ENCODE peak calls at places on chromosomes 12 and 14, in eight cellular contexts. One of them, this sample, is unnamed.

GRCh38 chr14:22509751-22510300 is 79.2 kb downstream of the DAD1 start:
- DNase-seq in gastrocnemius medialis: no peak
- DNase-seq in GM03348: no peak
- DNase-seq in memory B cell: no peak
- DNase-seq in activated CD4-positive, CD25-positive, alpha-beta regulatory T cell: no peak
- DNase-seq in pancreas: no peak
- DNase-seq in stimulated activated CD4-positive, alpha-beta T cell treated with anti-CD3 and anti-CD28 coated beads, Interleukin-1b, Interleukin-23, amount 100 ng/mL, for 1 hour: no peak
- DNase-seq in HFFc6: no peak
- DNase-seq in this sample: no peak

GRCh38 chr14:100842799-100843198 is 16.9 kb downstream of the MEG3 start:
- DNase-seq in GM03348: peak
- DNase-seq in pancreas: no peak
- DNase-seq in HFFc6: peak
- DNase-seq in gastrocnemius medialis: no peak
- DNase-seq in activated CD4-positive, CD25-positive, alpha-beta regulatory T cell: no peak
- DNase-seq in memory B cell: no peak
- DNase-seq in stimulated activated CD4-positive, alpha-beta T cell treated with anti-CD3 and anti-CD28 coated beads, Interleukin-1b, Interleukin-23, amount 100 ng/mL, for 1 hour: no peak
- DNase-seq in this sample: no peak

GRCh38 chr12:132284618-132285310 is 44.6 kb downstream of the GALNT9 start:
- DNase-seq in memory B cell: no peak
- DNase-seq in activated CD4-positive, CD25-positive, alpha-beta regulatory T cell: no peak
- DNase-seq in HFFc6: no peak
- DNase-seq in gastrocnemius medialis: no peak
- DNase-seq in stimulated activated CD4-positive, alpha-beta T cell treated with anti-CD3 and anti-CD28 coated beads, Interleukin-1b, Interleukin-23, amount 100 ng/mL, for 1 hour: no peak
- DNase-seq in pancreas: peak
- DNase-seq in GM03348: peak
- DNase-seq in this sample: no peak

GRCh38 chr12:111438501-111438900 is 32.8 kb downstream of the SH2B3 start:
- DNase-seq in gastrocnemius medialis: no peak
- DNase-seq in stimulated activated CD4-positive, alpha-beta T cell treated with anti-CD3 and anti-CD28 coated beads, Interleukin-1b, Interleukin-23, amount 100 ng/mL, for 1 hour: no peak
- DNase-seq in activated CD4-positive, CD25-positive, alpha-beta regulatory T cell: no peak
- DNase-seq in pancreas: no peak
- DNase-seq in GM03348: no peak
- DNase-seq in memory B cell: peak
- DNase-seq in HFFc6: peak
- DNase-seq in this sample: no peak

GRCh38 chr14:63896278-63896720 is 43.5 kb downstream of the SYNE2 start:
- DNase-seq in GM03348: peak
- DNase-seq in gastrocnemius medialis: peak
- DNase-seq in memory B cell: no peak
- DNase-seq in pancreas: peak
- DNase-seq in activated CD4-positive, CD25-positive, alpha-beta regulatory T cell: no peak
- DNase-seq in HFFc6: peak
- DNase-seq in stimulated activated CD4-positive, alpha-beta T cell treated with anti-CD3 and anti-CD28 coated beads, Interleukin-1b, Interleukin-23, amount 100 ng/mL, for 1 hour: no peak
- DNase-seq in this sample: peak

GRCh38 chr12:96514328-96514727 is 25.0 kb downstream of the CFAP54 start:
- DNase-seq in memory B cell: peak
- DNase-seq in stimulated activated CD4-positive, alpha-beta T cell treated with anti-CD3 and anti-CD28 coated beads, Interleukin-1b, Interleukin-23, amount 100 ng/mL, for 1 hour: no peak
- DNase-seq in HFFc6: no peak
- DNase-seq in gastrocnemius medialis: no peak
- DNase-seq in pancreas: no peak
- DNase-seq in GM03348: no peak
- DNase-seq in activated CD4-positive, CD25-positive, alpha-beta regulatory T cell: no peak
- DNase-seq in this sample: no peak

GRCh38 chr12:24599737-24600136 is 349.2 kb downstream of the BCAT1 start:
- DNase-seq in gastrocnemius medialis: no peak
- DNase-seq in stimulated activated CD4-positive, alpha-beta T cell treated with anti-CD3 and anti-CD28 coated beads, Interleukin-1b, Interleukin-23, amount 100 ng/mL, for 1 hour: no peak
- DNase-seq in GM03348: no peak
- DNase-seq in memory B cell: no peak
- DNase-seq in activated CD4-positive, CD25-positive, alpha-beta regulatory T cell: no peak
- DNase-seq in HFFc6: no peak
- DNase-seq in pancreas: no peak
- DNase-seq in this sample: no peak

GRCh38 chr12:3726455-3726854 is 26.5 kb downstream of the CRACR2A start:
- DNase-seq in activated CD4-positive, CD25-positive, alpha-beta regulatory T cell: no peak
- DNase-seq in HFFc6: no peak
- DNase-seq in gastrocnemius medialis: no peak
- DNase-seq in memory B cell: no peak
- DNase-seq in pancreas: no peak
- DNase-seq in GM03348: no peak
- DNase-seq in stimulated activated CD4-positive, alpha-beta T cell treated with anti-CD3 and anti-CD28 coated beads, Interleukin-1b, Interleukin-23, amount 100 ng/mL, for 1 hour: no peak
- DNase-seq in this sample: no peak

GRCh38 chr12:6463211-6463610 is 7.3 kb downstream of the VAMP1 start:
- DNase-seq in gastrocnemius medialis: no peak
- DNase-seq in GM03348: no peak
- DNase-seq in pancreas: no peak
- DNase-seq in HFFc6: no peak
- DNase-seq in stimulated activated CD4-positive, alpha-beta T cell treated with anti-CD3 and anti-CD28 coated beads, Interleukin-1b, Interleukin-23, amount 100 ng/mL, for 1 hour: no peak
- DNase-seq in activated CD4-positive, CD25-positive, alpha-beta regulatory T cell: no peak
- DNase-seq in memory B cell: no peak
- DNase-seq in this sample: no peak

GRCh38 chr14:101020971-101021370 is 117.4 kb upstream of the RTL1 start:
- DNase-seq in GM03348: no peak
- DNase-seq in pancreas: no peak
- DNase-seq in memory B cell: no peak
- DNase-seq in stimulated activated CD4-positive, alpha-beta T cell treated with anti-CD3 and anti-CD28 coated beads, Interleukin-1b, Interleukin-23, amount 100 ng/mL, for 1 hour: no peak
- DNase-seq in gastrocnemius medialis: peak
- DNase-seq in activated CD4-positive, CD25-positive, alpha-beta regulatory T cell: no peak
- DNase-seq in HFFc6: no peak
- DNase-seq in this sample: no peak

GRCh38 chr12:107361970-107362369 is 268.6 kb upstream of the CRY1 start:
- DNase-seq in HFFc6: no peak
- DNase-seq in stimulated activated CD4-positive, alpha-beta T cell treated with anti-CD3 and anti-CD28 coated beads, Interleukin-1b, Interleukin-23, amount 100 ng/mL, for 1 hour: no peak
- DNase-seq in activated CD4-positive, CD25-positive, alpha-beta regulatory T cell: no peak
- DNase-seq in GM03348: no peak
- DNase-seq in memory B cell: no peak
- DNase-seq in gastrocnemius medialis: no peak
- DNase-seq in pancreas: no peak
- DNase-seq in this sample: no peak

GRCh38 chr12:66403746-66404145 is 101.5 kb downstream of the HELB start:
- DNase-seq in GM03348: no peak
- DNase-seq in gastrocnemius medialis: no peak
- DNase-seq in HFFc6: no peak
- DNase-seq in pancreas: no peak
- DNase-seq in activated CD4-positive, CD25-positive, alpha-beta regulatory T cell: no peak
- DNase-seq in memory B cell: no peak
- DNase-seq in stimulated activated CD4-positive, alpha-beta T cell treated with anti-CD3 and anti-CD28 coated beads, Interleukin-1b, Interleukin-23, amount 100 ng/mL, for 1 hour: no peak
- DNase-seq in this sample: no peak

GRCh38 chr12:57737467-57738141 is 938 bp downstream of the AGAP2 start:
- DNase-seq in GM03348: peak
- DNase-seq in memory B cell: no peak
- DNase-seq in HFFc6: no peak
- DNase-seq in activated CD4-positive, CD25-positive, alpha-beta regulatory T cell: no peak
- DNase-seq in stimulated activated CD4-positive, alpha-beta T cell treated with anti-CD3 and anti-CD28 coated beads, Interleukin-1b, Interleukin-23, amount 100 ng/mL, for 1 hour: no peak
- DNase-seq in pancreas: no peak
- DNase-seq in gastrocnemius medialis: no peak
- DNase-seq in this sample: no peak

GRCh38 chr14:57492859-57493258 is 798 bp downstream of the CCDC198 start:
- DNase-seq in activated CD4-positive, CD25-positive, alpha-beta regulatory T cell: no peak
- DNase-seq in GM03348: peak
- DNase-seq in stimulated activated CD4-positive, alpha-beta T cell treated with anti-CD3 and anti-CD28 coated beads, Interleukin-1b, Interleukin-23, amount 100 ng/mL, for 1 hour: no peak
- DNase-seq in HFFc6: peak
- DNase-seq in memory B cell: no peak
- DNase-seq in pancreas: no peak
- DNase-seq in gastrocnemius medialis: no peak
- DNase-seq in this sample: no peak

GRCh38 chr12:132471011-132471857 is 18.7 kb upstream of the FBRSL1 start:
- DNase-seq in HFFc6: no peak
- DNase-seq in gastrocnemius medialis: no peak
- DNase-seq in GM03348: no peak
- DNase-seq in activated CD4-positive, CD25-positive, alpha-beta regulatory T cell: no peak
- DNase-seq in memory B cell: no peak
- DNase-seq in pancreas: peak
- DNase-seq in stimulated activated CD4-positive, alpha-beta T cell treated with anti-CD3 and anti-CD28 coated beads, Interleukin-1b, Interleukin-23, amount 100 ng/mL, for 1 hour: no peak
- DNase-seq in this sample: no peak

GRCh38 chr12:29350080-29350479 is 30.9 kb downstream of the ERGIC2 start:
- DNase-seq in HFFc6: peak
- DNase-seq in gastrocnemius medialis: no peak
- DNase-seq in GM03348: peak
- DNase-seq in pancreas: no peak
- DNase-seq in stimulated activated CD4-positive, alpha-beta T cell treated with anti-CD3 and anti-CD28 coated beads, Interleukin-1b, Interleukin-23, amount 100 ng/mL, for 1 hour: no peak
- DNase-seq in activated CD4-positive, CD25-positive, alpha-beta regulatory T cell: no peak
- DNase-seq in memory B cell: no peak
- DNase-seq in this sample: no peak

GRCh38 chr12:49909328-49909727 is 5.6 kb upstream of the FAIM2 start:
- DNase-seq in GM03348: no peak
- DNase-seq in HFFc6: no peak
- DNase-seq in activated CD4-positive, CD25-positive, alpha-beta regulatory T cell: no peak
- DNase-seq in gastrocnemius medialis: no peak
- DNase-seq in stimulated activated CD4-positive, alpha-beta T cell treated with anti-CD3 and anti-CD28 coated beads, Interleukin-1b, Interleukin-23, amount 100 ng/mL, for 1 hour: no peak
- DNase-seq in memory B cell: no peak
- DNase-seq in pancreas: no peak
- DNase-seq in this sample: no peak

GRCh38 chr14:43003845-43004244 is 1397.2 kb downstream of the LRFN5 start:
- DNase-seq in gastrocnemius medialis: no peak
- DNase-seq in HFFc6: no peak
- DNase-seq in memory B cell: no peak
- DNase-seq in pancreas: no peak
- DNase-seq in stimulated activated CD4-positive, alpha-beta T cell treated with anti-CD3 and anti-CD28 coated beads, Interleukin-1b, Interleukin-23, amount 100 ng/mL, for 1 hour: no peak
- DNase-seq in activated CD4-positive, CD25-positive, alpha-beta regulatory T cell: no peak
- DNase-seq in GM03348: no peak
- DNase-seq in this sample: no peak

GRCh38 chr12:32265920-32266319 is 133.4 kb upstream of the FGD4 start:
- DNase-seq in memory B cell: no peak
- DNase-seq in pancreas: no peak
- DNase-seq in GM03348: no peak
- DNase-seq in gastrocnemius medialis: no peak
- DNase-seq in stimulated activated CD4-positive, alpha-beta T cell treated with anti-CD3 and anti-CD28 coated beads, Interleukin-1b, Interleukin-23, amount 100 ng/mL, for 1 hour: no peak
- DNase-seq in HFFc6: no peak
- DNase-seq in activated CD4-positive, CD25-positive, alpha-beta regulatory T cell: no peak
- DNase-seq in this sample: no peak

GRCh38 chr14:96090441-96091148 is 51.4 kb downstream of the C14orf132 start:
- DNase-seq in GM03348: peak
- DNase-seq in memory B cell: no peak
- DNase-seq in gastrocnemius medialis: peak
- DNase-seq in stimulated activated CD4-positive, alpha-beta T cell treated with anti-CD3 and anti-CD28 coated beads, Interleukin-1b, Interleukin-23, amount 100 ng/mL, for 1 hour: no peak
- DNase-seq in HFFc6: peak
- DNase-seq in activated CD4-positive, CD25-positive, alpha-beta regulatory T cell: no peak
- DNase-seq in pancreas: no peak
- DNase-seq in this sample: peak

GRCh38 chr14:37599527-37600368 is 4.3 kb downstream of the TTC6 start:
- DNase-seq in memory B cell: no peak
- DNase-seq in pancreas: peak
- DNase-seq in GM03348: no peak
- DNase-seq in gastrocnemius medialis: no peak
- DNase-seq in stimulated activated CD4-positive, alpha-beta T cell treated with anti-CD3 and anti-CD28 coated beads, Interleukin-1b, Interleukin-23, amount 100 ng/mL, for 1 hour: no peak
- DNase-seq in HFFc6: no peak
- DNase-seq in activated CD4-positive, CD25-positive, alpha-beta regulatory T cell: no peak
- DNase-seq in this sample: no peak

GRCh38 chr12:13744566-13744965 is 236.8 kb downstream of the GRIN2B start:
- DNase-seq in memory B cell: no peak
- DNase-seq in HFFc6: no peak
- DNase-seq in pancreas: no peak
- DNase-seq in GM03348: no peak
- DNase-seq in stimulated activated CD4-positive, alpha-beta T cell treated with anti-CD3 and anti-CD28 coated beads, Interleukin-1b, Interleukin-23, amount 100 ng/mL, for 1 hour: no peak
- DNase-seq in activated CD4-positive, CD25-positive, alpha-beta regulatory T cell: no peak
- DNase-seq in gastrocnemius medialis: no peak
- DNase-seq in this sample: no peak

GRCh38 chr12:108367436-108367835 is 28.3 kb upstream of the CMKLR1 start:
- DNase-seq in stimulated activated CD4-positive, alpha-beta T cell treated with anti-CD3 and anti-CD28 coated beads, Interleukin-1b, Interleukin-23, amount 100 ng/mL, for 1 hour: no peak
- DNase-seq in gastrocnemius medialis: peak
- DNase-seq in pancreas: no peak
- DNase-seq in memory B cell: no peak
- DNase-seq in GM03348: peak
- DNase-seq in HFFc6: no peak
- DNase-seq in activated CD4-positive, CD25-positive, alpha-beta regulatory T cell: no peak
- DNase-seq in this sample: peak

GRCh38 chr12:124022161-124022560 is 49.1 kb downstream of the ZNF664 start:
- DNase-seq in pancreas: no peak
- DNase-seq in HFFc6: no peak
- DNase-seq in stimulated activated CD4-positive, alpha-beta T cell treated with anti-CD3 and anti-CD28 coated beads, Interleukin-1b, Interleukin-23, amount 100 ng/mL, for 1 hour: no peak
- DNase-seq in memory B cell: no peak
- DNase-seq in activated CD4-positive, CD25-positive, alpha-beta regulatory T cell: no peak
- DNase-seq in gastrocnemius medialis: no peak
- DNase-seq in GM03348: no peak
- DNase-seq in this sample: no peak

GRCh38 chr12:20985399-20985798 is 145.6 kb upstream of the SLCO1B1 start:
- DNase-seq in pancreas: no peak
- DNase-seq in memory B cell: no peak
- DNase-seq in activated CD4-positive, CD25-positive, alpha-beta regulatory T cell: no peak
- DNase-seq in stimulated activated CD4-positive, alpha-beta T cell treated with anti-CD3 and anti-CD28 coated beads, Interleukin-1b, Interleukin-23, amount 100 ng/mL, for 1 hour: no peak
- DNase-seq in GM03348: no peak
- DNase-seq in HFFc6: no peak
- DNase-seq in gastrocnemius medialis: no peak
- DNase-seq in this sample: no peak

GRCh38 chr12:84704851-84705250 is 207.7 kb downstream of the SLC6A15 start:
- DNase-seq in stimulated activated CD4-positive, alpha-beta T cell treated with anti-CD3 and anti-CD28 coated beads, Interleukin-1b, Interleukin-23, amount 100 ng/mL, for 1 hour: no peak
- DNase-seq in HFFc6: no peak
- DNase-seq in gastrocnemius medialis: no peak
- DNase-seq in activated CD4-positive, CD25-positive, alpha-beta regulatory T cell: no peak
- DNase-seq in memory B cell: no peak
- DNase-seq in pancreas: no peak
- DNase-seq in GM03348: no peak
- DNase-seq in this sample: no peak

GRCh38 chr12:70920251-70920851 is at the start of gene PTPRR:
- DNase-seq in GM03348: no peak
- DNase-seq in HFFc6: no peak
- DNase-seq in stimulated activated CD4-positive, alpha-beta T cell treated with anti-CD3 and anti-CD28 coated beads, Interleukin-1b, Interleukin-23, amount 100 ng/mL, for 1 hour: no peak
- DNase-seq in pancreas: no peak
- DNase-seq in gastrocnemius medialis: no peak
- DNase-seq in memory B cell: no peak
- DNase-seq in activated CD4-positive, CD25-positive, alpha-beta regulatory T cell: no peak
- DNase-seq in this sample: no peak

GRCh38 chr14:30349515-30349914 is 209.4 kb upstream of the G2E3 start:
- DNase-seq in stimulated activated CD4-positive, alpha-beta T cell treated with anti-CD3 and anti-CD28 coated beads, Interleukin-1b, Interleukin-23, amount 100 ng/mL, for 1 hour: no peak
- DNase-seq in gastrocnemius medialis: no peak
- DNase-seq in pancreas: no peak
- DNase-seq in GM03348: no peak
- DNase-seq in activated CD4-positive, CD25-positive, alpha-beta regulatory T cell: no peak
- DNase-seq in HFFc6: no peak
- DNase-seq in memory B cell: no peak
- DNase-seq in this sample: no peak

GRCh38 chr12:9342614-9343353 is 134.6 kb upstream of the PZP start:
- DNase-seq in activated CD4-positive, CD25-positive, alpha-beta regulatory T cell: no peak
- DNase-seq in GM03348: no peak
- DNase-seq in gastrocnemius medialis: no peak
- DNase-seq in pancreas: no peak
- DNase-seq in stimulated activated CD4-positive, alpha-beta T cell treated with anti-CD3 and anti-CD28 coated beads, Interleukin-1b, Interleukin-23, amount 100 ng/mL, for 1 hour: no peak
- DNase-seq in memory B cell: no peak
- DNase-seq in HFFc6: no peak
- DNase-seq in this sample: no peak

GRCh38 chr12:119153477-119154434 is 25.0 kb upstream of the HSPB8 start:
- DNase-seq in stimulated activated CD4-positive, alpha-beta T cell treated with anti-CD3 and anti-CD28 coated beads, Interleukin-1b, Interleukin-23, amount 100 ng/mL, for 1 hour: no peak
- DNase-seq in gastrocnemius medialis: peak
- DNase-seq in GM03348: peak
- DNase-seq in HFFc6: no peak
- DNase-seq in pancreas: peak
- DNase-seq in memory B cell: no peak
- DNase-seq in activated CD4-positive, CD25-positive, alpha-beta regulatory T cell: no peak
- DNase-seq in this sample: peak

GRCh38 chr12:93852067-93852466 is 174.9 kb downstream of the CRADD start:
- DNase-seq in HFFc6: no peak
- DNase-seq in pancreas: no peak
- DNase-seq in memory B cell: no peak
- DNase-seq in activated CD4-positive, CD25-positive, alpha-beta regulatory T cell: no peak
- DNase-seq in stimulated activated CD4-positive, alpha-beta T cell treated with anti-CD3 and anti-CD28 coated beads, Interleukin-1b, Interleukin-23, amount 100 ng/mL, for 1 hour: no peak
- DNase-seq in GM03348: no peak
- DNase-seq in gastrocnemius medialis: no peak
- DNase-seq in this sample: no peak

GRCh38 chr12:131832393-131833231 is 4.4 kb downstream of the MMP17 start:
- DNase-seq in stimulated activated CD4-positive, alpha-beta T cell treated with anti-CD3 and anti-CD28 coated beads, Interleukin-1b, Interleukin-23, amount 100 ng/mL, for 1 hour: no peak
- DNase-seq in GM03348: peak
- DNase-seq in gastrocnemius medialis: no peak
- DNase-seq in HFFc6: peak
- DNase-seq in activated CD4-positive, CD25-positive, alpha-beta regulatory T cell: no peak
- DNase-seq in memory B cell: no peak
- DNase-seq in pancreas: peak
- DNase-seq in this sample: peak

GRCh38 chr12:101925352-101925751 is 48.0 kb downstream of the DRAM1 start:
- DNase-seq in pancreas: no peak
- DNase-seq in memory B cell: no peak
- DNase-seq in gastrocnemius medialis: peak
- DNase-seq in stimulated activated CD4-positive, alpha-beta T cell treated with anti-CD3 and anti-CD28 coated beads, Interleukin-1b, Interleukin-23, amount 100 ng/mL, for 1 hour: no peak
- DNase-seq in HFFc6: peak
- DNase-seq in GM03348: peak
- DNase-seq in activated CD4-positive, CD25-positive, alpha-beta regulatory T cell: no peak
- DNase-seq in this sample: peak

GRCh38 chr12:120984351-120984898 is 6.1 kb downstream of the HNF1A start:
- DNase-seq in HFFc6: no peak
- DNase-seq in GM03348: no peak
- DNase-seq in pancreas: no peak
- DNase-seq in stimulated activated CD4-positive, alpha-beta T cell treated with anti-CD3 and anti-CD28 coated beads, Interleukin-1b, Interleukin-23, amount 100 ng/mL, for 1 hour: no peak
- DNase-seq in activated CD4-positive, CD25-positive, alpha-beta regulatory T cell: no peak
- DNase-seq in gastrocnemius medialis: no peak
- DNase-seq in memory B cell: no peak
- DNase-seq in this sample: no peak